ENCODE peak calls at places on chromosomes 6 and 20, in seven cellular contexts. One of them, this sample, is unnamed.
A peak's percentile ranks its signal among the peaks of the same experiment; 100 is the strongest.

GRCh38 chr20:58235010-58235409 is 6.6 kb upstream of the ANKRD60 start:
- DNase-seq in RWPE2: no peak
- DNase-seq in AG04450: no peak
- DNase-seq in HCT116: no peak
- DNase-seq in lower lobe of right lung: no peak
- DNase-seq in fibroblast of lung: no peak
- DNase-seq in GM23248: no peak
- DNase-seq in this sample: no peak

GRCh38 chr6:50825375-50826036 is 6.8 kb downstream of the TFAP2B start:
- DNase-seq in fibroblast of lung: no peak
- DNase-seq in AG04450: no peak
- DNase-seq in HCT116: no peak
- DNase-seq in GM23248: no peak
- DNase-seq in RWPE2: no peak
- DNase-seq in lower lobe of right lung: no peak
- DNase-seq in this sample: no peak

GRCh38 chr20:10047427-10047826 is 12.6 kb downstream of the ANKEF1 start:
- DNase-seq in AG04450: no peak
- DNase-seq in lower lobe of right lung: no peak
- DNase-seq in RWPE2: no peak
- DNase-seq in fibroblast of lung: peak; percentile 22
- DNase-seq in GM23248: peak; percentile 4
- DNase-seq in HCT116: no peak
- DNase-seq in this sample: no peak

GRCh38 chr6:93721386-93722048 is 302.2 kb upstream of the EPHA7 start:
- DNase-seq in GM23248: peak; percentile 49
- DNase-seq in HCT116: no peak
- DNase-seq in fibroblast of lung: peak; percentile 67
- DNase-seq in AG04450: no peak
- DNase-seq in lower lobe of right lung: no peak
- DNase-seq in RWPE2: no peak
- DNase-seq in this sample: no peak

GRCh38 chr6:13454286-13455221 is 32.8 kb downstream of the GFOD1 start:
- DNase-seq in lower lobe of right lung: peak; percentile 64
- DNase-seq in fibroblast of lung: peak; percentile 81
- DNase-seq in AG04450: peak; percentile 53
- DNase-seq in HCT116: no peak
- DNase-seq in RWPE2: no peak
- DNase-seq in GM23248: peak; percentile 75
- DNase-seq in this sample: no peak

GRCh38 chr6:117329926-117330325 is 64.6 kb downstream of the VGLL2 start:
- DNase-seq in AG04450: no peak
- DNase-seq in HCT116: no peak
- DNase-seq in fibroblast of lung: no peak
- DNase-seq in GM23248: no peak
- DNase-seq in RWPE2: no peak
- DNase-seq in lower lobe of right lung: no peak
- DNase-seq in this sample: no peak

GRCh38 chr6:29553268-29554057 is 6.1 kb downstream of the UBD start:
- DNase-seq in fibroblast of lung: peak; percentile 57
- DNase-seq in AG04450: no peak
- DNase-seq in GM23248: peak; percentile 87
- DNase-seq in HCT116: no peak
- DNase-seq in lower lobe of right lung: peak; percentile 85
- DNase-seq in RWPE2: no peak
- DNase-seq in this sample: no peak

GRCh38 chr6:152576525-152576924 is 60.6 kb downstream of the SYNE1 start:
- DNase-seq in fibroblast of lung: no peak
- DNase-seq in AG04450: no peak
- DNase-seq in RWPE2: no peak
- DNase-seq in lower lobe of right lung: no peak
- DNase-seq in HCT116: no peak
- DNase-seq in GM23248: no peak
- DNase-seq in this sample: no peak

GRCh38 chr6:26185802-26186201 is 98.6 kb downstream of the HFE start:
- DNase-seq in AG04450: no peak
- DNase-seq in RWPE2: no peak
- DNase-seq in lower lobe of right lung: no peak
- DNase-seq in HCT116: no peak
- DNase-seq in fibroblast of lung: no peak
- DNase-seq in GM23248: no peak
- DNase-seq in this sample: no peak

GRCh38 chr6:68279793-68280557 is 355.1 kb upstream of the ADGRB3 start:
- DNase-seq in AG04450: no peak
- DNase-seq in lower lobe of right lung: peak; percentile 51
- DNase-seq in fibroblast of lung: peak; percentile 45
- DNase-seq in GM23248: no peak
- DNase-seq in HCT116: no peak
- DNase-seq in RWPE2: peak; percentile 24
- DNase-seq in this sample: no peak

GRCh38 chr6:70563540-70563939 is 3.2 kb upstream of the SDHAF4 start:
- DNase-seq in GM23248: peak; percentile 50
- DNase-seq in AG04450: no peak
- DNase-seq in fibroblast of lung: peak; percentile 15
- DNase-seq in HCT116: no peak
- DNase-seq in RWPE2: no peak
- DNase-seq in lower lobe of right lung: no peak
- DNase-seq in this sample: no peak

GRCh38 chr6:34667481-34668238 is 28.9 kb downstream of the ILRUN start:
- DNase-seq in HCT116: no peak
- DNase-seq in fibroblast of lung: no peak
- DNase-seq in GM23248: no peak
- DNase-seq in RWPE2: no peak
- DNase-seq in lower lobe of right lung: no peak
- DNase-seq in AG04450: no peak
- DNase-seq in this sample: no peak

GRCh38 chr6:108117427-108118358 is 43.2 kb upstream of the OSTM1 start:
- DNase-seq in fibroblast of lung: peak; percentile 18
- DNase-seq in AG04450: no peak
- DNase-seq in GM23248: peak; percentile 41
- DNase-seq in RWPE2: no peak
- DNase-seq in lower lobe of right lung: peak; percentile 69
- DNase-seq in HCT116: no peak
- DNase-seq in this sample: no peak

GRCh38 chr20:8095648-8096572 is 36.2 kb upstream of the PLCB1 start:
- DNase-seq in HCT116: no peak
- DNase-seq in RWPE2: no peak
- DNase-seq in GM23248: peak; percentile 80
- DNase-seq in lower lobe of right lung: no peak
- DNase-seq in fibroblast of lung: peak; percentile 56
- DNase-seq in AG04450: no peak
- DNase-seq in this sample: no peak

GRCh38 chr6:1597924-1598323 is 11.8 kb upstream of the FOXC1 start:
- DNase-seq in fibroblast of lung: peak; percentile 84
- DNase-seq in lower lobe of right lung: no peak
- DNase-seq in RWPE2: no peak
- DNase-seq in AG04450: peak; percentile 33
- DNase-seq in HCT116: no peak
- DNase-seq in GM23248: peak; percentile 84
- DNase-seq in this sample: no peak

GRCh38 chr6:137928286-137928685 is 61.2 kb downstream of the TNFAIP3 start:
- DNase-seq in lower lobe of right lung: peak; percentile 65
- DNase-seq in fibroblast of lung: no peak
- DNase-seq in GM23248: no peak
- DNase-seq in RWPE2: no peak
- DNase-seq in HCT116: no peak
- DNase-seq in AG04450: no peak
- DNase-seq in this sample: no peak

GRCh38 chr6:137938770-137939379 is 71.8 kb downstream of the TNFAIP3 start:
- DNase-seq in RWPE2: no peak
- DNase-seq in HCT116: no peak
- DNase-seq in fibroblast of lung: no peak
- DNase-seq in lower lobe of right lung: no peak
- DNase-seq in GM23248: no peak
- DNase-seq in AG04450: no peak
- DNase-seq in this sample: no peak

GRCh38 chr6:137936798-137937197 is 69.7 kb downstream of the TNFAIP3 start:
- DNase-seq in RWPE2: no peak
- DNase-seq in HCT116: no peak
- DNase-seq in AG04450: no peak
- DNase-seq in fibroblast of lung: no peak
- DNase-seq in lower lobe of right lung: no peak
- DNase-seq in GM23248: no peak
- DNase-seq in this sample: no peak

GRCh38 chr6:137931849-137932465 is 64.9 kb downstream of the TNFAIP3 start:
- DNase-seq in lower lobe of right lung: no peak
- DNase-seq in AG04450: no peak
- DNase-seq in RWPE2: no peak
- DNase-seq in fibroblast of lung: no peak
- DNase-seq in GM23248: peak; percentile 58
- DNase-seq in HCT116: no peak
- DNase-seq in this sample: no peak

DNA sequence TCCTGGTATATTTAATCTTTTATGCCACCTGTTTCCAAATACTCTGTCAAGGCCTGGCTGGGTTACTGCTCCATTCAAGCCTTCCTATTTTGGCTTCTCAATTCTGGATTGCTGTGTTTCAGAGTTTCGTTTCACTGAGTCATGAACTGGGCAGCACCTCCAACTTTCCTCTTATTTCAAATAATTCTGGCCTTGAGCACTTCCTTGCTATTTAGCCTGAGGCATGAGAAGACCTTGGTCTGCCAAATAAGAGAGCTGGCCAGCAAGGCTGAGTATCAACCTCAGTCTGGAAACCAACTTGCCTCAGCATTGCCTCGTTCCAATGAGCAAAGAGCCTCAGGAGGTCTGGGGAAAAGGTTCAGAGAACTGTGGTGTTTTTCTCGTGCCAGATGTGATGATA is 66.6 kb downstream of the TNFAIP3 start:
- DNase-seq in fibroblast of lung: peak; percentile 59
- DNase-seq in lower lobe of right lung: no peak
- DNase-seq in HCT116: no peak
- DNase-seq in GM23248: peak; percentile 96
- DNase-seq in AG04450: peak; percentile 23
- DNase-seq in RWPE2: no peak
- DNase-seq in this sample: no peak
- H3K9me3 ChIP-seq in fibroblast of lung: no peaks in the 10 kb centered on the region
- H3K9me3 ChIP-seq in lower lobe of right lung: peaks cover 9% of the 10 kb centered on the region
- H3K9me3 ChIP-seq in HCT116: no peaks in the 10 kb centered on the region
- H3K9me3 ChIP-seq in GM23248: no peaks in the 10 kb centered on the region
- H3K9me3 ChIP-seq in AG04450: no peaks in the 10 kb centered on the region
- H3K9me3 ChIP-seq in RWPE2: no peaks in the 10 kb centered on the region
- H3K9me3 ChIP-seq in this sample: no peaks in the 10 kb centered on the region

GRCh38 chr20:51303731-51304670 is 238.5 kb downstream of the NFATC2 start:
- DNase-seq in lower lobe of right lung: no peak
- DNase-seq in fibroblast of lung: no peak
- DNase-seq in AG04450: no peak
- DNase-seq in HCT116: no peak
- DNase-seq in GM23248: no peak
- DNase-seq in RWPE2: no peak
- DNase-seq in this sample: no peak

GRCh38 chr20:51306081-51306480 is 236.4 kb downstream of the NFATC2 start:
- DNase-seq in RWPE2: no peak
- DNase-seq in GM23248: no peak
- DNase-seq in HCT116: no peak
- DNase-seq in fibroblast of lung: no peak
- DNase-seq in lower lobe of right lung: no peak
- DNase-seq in AG04450: no peak
- DNase-seq in this sample: no peak

GRCh38 chr20:51306521-51307358 is 235.8 kb downstream of the NFATC2 start:
- DNase-seq in AG04450: peak; percentile 34
- DNase-seq in GM23248: peak; percentile 84
- DNase-seq in lower lobe of right lung: peak; percentile 76
- DNase-seq in fibroblast of lung: peak; percentile 67
- DNase-seq in HCT116: peak; percentile 62
- DNase-seq in RWPE2: no peak
- DNase-seq in this sample: peak; percentile 40

GRCh38 chr20:51309128-51309527 is 233.4 kb downstream of the NFATC2 start:
- DNase-seq in RWPE2: no peak
- DNase-seq in GM23248: no peak
- DNase-seq in HCT116: no peak
- DNase-seq in AG04450: no peak
- DNase-seq in lower lobe of right lung: no peak
- DNase-seq in fibroblast of lung: peak; percentile 16
- DNase-seq in this sample: no peak

DNA sequence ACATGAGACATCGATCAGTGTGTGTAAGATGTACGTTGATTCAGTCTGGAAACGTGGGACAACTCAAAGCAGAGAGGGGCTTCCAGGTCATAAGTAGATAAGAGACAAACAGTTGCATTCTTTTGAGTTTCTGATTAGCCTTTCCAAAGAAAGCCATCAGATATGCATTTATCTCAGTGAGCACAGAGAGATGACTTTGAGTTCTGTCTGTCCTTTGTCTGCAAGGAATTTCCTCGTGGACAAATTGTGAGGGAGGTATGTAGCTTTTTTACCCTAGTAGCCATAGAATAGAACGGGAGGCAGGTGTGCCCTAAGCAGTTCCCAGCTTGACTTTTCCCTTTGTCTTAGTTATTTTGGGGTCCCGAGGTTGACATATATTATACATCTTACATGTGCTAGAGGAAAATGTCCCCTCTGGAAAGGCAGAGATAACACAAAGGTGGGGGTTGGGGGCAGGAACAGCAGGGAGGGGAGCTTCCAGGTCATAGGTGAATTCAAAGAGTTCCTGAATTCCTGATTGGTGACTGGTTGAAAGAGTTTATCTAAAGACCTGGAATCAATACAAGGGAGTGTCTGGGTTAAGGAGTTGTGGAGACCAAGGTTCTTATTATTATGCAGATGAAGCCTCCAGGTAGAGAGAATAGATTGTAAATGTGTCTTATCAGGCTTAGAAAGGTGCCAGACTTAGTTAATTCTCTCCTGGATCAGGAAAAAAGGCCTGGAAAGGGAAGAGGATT is 237.0 kb downstream of the NFATC2 start:
- DNase-seq in HCT116: no peak
- DNase-seq in AG04450: no peak
- DNase-seq in RWPE2: no peak
- DNase-seq in lower lobe of right lung: no peak
- DNase-seq in GM23248: no peak
- DNase-seq in fibroblast of lung: no peak
- DNase-seq in this sample: no peak
- H3K9me3 ChIP-seq in HCT116: peaks cover 10% of the 10 kb centered on the region
- H3K9me3 ChIP-seq in AG04450: peaks cover 9% of the 10 kb centered on the region
- H3K9me3 ChIP-seq in RWPE2: peaks cover 4% of the 10 kb centered on the region
- H3K9me3 ChIP-seq in lower lobe of right lung: no peaks in the 10 kb centered on the region
- H3K9me3 ChIP-seq in GM23248: no peaks in the 10 kb centered on the region
- H3K9me3 ChIP-seq in fibroblast of lung: no peaks in the 10 kb centered on the region
- H3K9me3 ChIP-seq in this sample: no peaks in the 10 kb centered on the region

GRCh38 chr6:27451660-27452390 is 21.1 kb downstream of the ZNF184 start:
- DNase-seq in RWPE2: no peak
- DNase-seq in fibroblast of lung: no peak
- DNase-seq in AG04450: no peak
- DNase-seq in lower lobe of right lung: no peak
- DNase-seq in HCT116: no peak
- DNase-seq in GM23248: no peak
- DNase-seq in this sample: no peak
- H3K9me3 ChIP-seq in RWPE2: peaks cover 49% of the 10 kb centered on the region
- H3K9me3 ChIP-seq in fibroblast of lung: peaks cover 8% of the 10 kb centered on the region
- H3K9me3 ChIP-seq in AG04450: peaks cover 30% of the 10 kb centered on the region
- H3K9me3 ChIP-seq in lower lobe of right lung: peaks cover 94% of the 10 kb centered on the region
- H3K9me3 ChIP-seq in HCT116: peaks cover 74% of the 10 kb centered on the region
- H3K9me3 ChIP-seq in GM23248: peaks cover 10% of the 10 kb centered on the region
- H3K9me3 ChIP-seq in this sample: peaks cover 76% of the 10 kb centered on the region

DNA sequence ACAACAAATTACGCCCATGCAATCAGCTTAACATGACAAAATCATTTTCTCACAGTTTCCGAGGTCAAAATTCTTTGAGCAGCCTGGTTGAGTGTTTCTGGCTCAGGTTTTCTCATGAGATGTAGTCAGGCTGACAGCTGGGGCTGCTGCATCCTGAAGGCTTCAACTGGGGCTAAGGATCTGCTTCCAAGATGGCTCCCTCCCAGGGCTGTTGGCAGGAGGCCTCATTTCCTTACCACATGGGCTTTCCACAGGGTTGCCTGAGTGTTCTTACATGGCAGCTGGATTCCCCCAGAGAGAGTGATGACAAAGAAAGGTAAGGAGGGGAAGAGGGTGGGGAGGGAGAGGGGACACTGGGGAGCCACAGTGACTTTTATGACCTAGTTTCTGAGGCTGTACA is 63.1 kb upstream of the NNAT start:
- DNase-seq in lower lobe of right lung: no peak
- DNase-seq in AG04450: no peak
- DNase-seq in GM23248: no peak
- DNase-seq in RWPE2: peak; percentile 45
- DNase-seq in HCT116: no peak
- DNase-seq in fibroblast of lung: no peak
- DNase-seq in this sample: no peak
- H3K9me3 ChIP-seq in lower lobe of right lung: peaks cover 29% of the 10 kb centered on the region
- H3K9me3 ChIP-seq in AG04450: peaks cover 6% of the 10 kb centered on the region
- H3K9me3 ChIP-seq in GM23248: no peaks in the 10 kb centered on the region
- H3K9me3 ChIP-seq in RWPE2: no peaks in the 10 kb centered on the region
- H3K9me3 ChIP-seq in HCT116: peaks cover 17% of the 10 kb centered on the region
- H3K9me3 ChIP-seq in fibroblast of lung: no peaks in the 10 kb centered on the region
- H3K9me3 ChIP-seq in this sample: peaks cover 12% of the 10 kb centered on the region

This sample was measured in T-helper 17 cell.